ENCODE peak calls at places on chromosome 15, in six cellular contexts. Z is tibial nerve, C is stomach, R is suprapubic skin, V is ovary, O is A549. A is an unnamed sample.

GRCh38 chr15:68408971-68409370 is 23.0 kb downstream of the ITGA11 start:
- DNase-seq in Z (no peak), V (no peak), O (no peak), C (peak; percentile 14), R (peak; percentile 57), A (no peak)

GRCh38 chr15:70672081-70672480 is 91.3 kb downstream of the UACA start:
- DNase-seq in C (no peak), R (no peak), V (no peak), Z (no peak), O (no peak), A (no peak)

GRCh38 chr15:62578960-62579359 is 413.9 kb upstream of the C2CD4B start:
- DNase-seq in V (no peak), Z (no peak), O (no peak), R (no peak), C (no peak), A (no peak)

GRCh38 chr15:68409736-68410370 is 22.1 kb downstream of the ITGA11 start:
- DNase-seq in C (peak; percentile 13), Z (no peak), R (peak; percentile 68), O (no peak), V (no peak), A (no peak)

GRCh38 chr15:40354408-40355171 is 3.4 kb upstream of the DISP2 start:
- DNase-seq in C (no peak), O (no peak), R (no peak), V (no peak), Z (no peak), A (peak; percentile 11)

GRCh38 chr15:96321422-96322391 is 8.8 kb upstream of the NR2F2 start:
- DNase-seq in R (no peak), Z (peak; percentile 19), V (peak; percentile 72), C (peak; percentile 54), O (no peak), A (no peak)

GRCh38 chr15:79593119-79593869 is 161.2 kb downstream of the MINAR1 start:
- DNase-seq in R (no peak), V (no peak), C (no peak), O (peak; percentile 32), Z (no peak), A (no peak)

GRCh38 chr15:84685304-84685703 is 27.3 kb upstream of the NMB start:
- DNase-seq in V (no peak), O (peak; percentile 82), R (no peak), C (no peak), Z (no peak), A (peak; percentile 13)

GRCh38 chr15:72117448-72117697 is 577 bp downstream of the MYO9A start:
- DNase-seq in Z (peak; percentile 53), R (peak; percentile 92), C (peak; percentile 79), O (peak; percentile 87), V (peak; percentile 80), A (peak; percentile 82)

GRCh38 chr15:83605595-83605994 is 48.3 kb upstream of the ADAMTSL3 start:
- DNase-seq in Z (peak; percentile 18), R (no peak), C (no peak), V (no peak), O (no peak), A (peak; percentile 10)

GRCh38 chr15:100601158-100601557 is 826 bp downstream of the LINS1 start:
- DNase-seq in V (no peak), O (no peak), Z (no peak), C (no peak), R (no peak), A (no peak)

GRCh38 chr15:48550822-48551525 is 94.5 kb downstream of the FBN1 start:
- DNase-seq in R (no peak), V (no peak), O (no peak), Z (no peak), C (no peak), A (no peak)

GRCh38 chr15:86079491-86080266 is at the start of gene AGBL1:
- DNase-seq in Z (no peak), O (no peak), V (no peak), R (no peak), C (no peak), A (no peak)

GRCh38 chr15:95085056-95085455 is 853.7 kb downstream of the MCTP2 start:
- DNase-seq in O (no peak), Z (no peak), C (no peak), R (no peak), V (no peak), A (no peak)

GRCh38 chr15:91844928-91845327 is 8.6 kb upstream of the SLCO3A1 start:
- DNase-seq in R (no peak), O (no peak), V (no peak), Z (no peak), C (no peak), A (no peak)

GRCh38 chr15:80419546-80419945 is 15.4 kb downstream of the ARNT2 start:
- DNase-seq in V (no peak), C (no peak), O (no peak), Z (no peak), R (no peak), A (no peak)

GRCh38 chr15:58010983-58011382 is 54.5 kb downstream of the ALDH1A2 start:
- DNase-seq in O (no peak), V (no peak), C (no peak), Z (no peak), R (no peak), A (no peak)

GRCh38 chr15:89680282-89680873 is 1.2 kb upstream of the PLIN1 start:
- DNase-seq in Z (peak; percentile 37), V (peak; percentile 78), O (peak; percentile 55), R (no peak), C (peak; percentile 84), A (peak; percentile 76)

GRCh38 chr15:33639968-33640367 is 328.3 kb upstream of the CHRM5 start:
- DNase-seq in R (no peak), V (no peak), O (no peak), C (no peak), Z (no peak), A (no peak)
- TF ChIP-seq EP300 in R (no peak), V (no peak), O (no peak), C (no peak), Z (no peak), A (no peak)

GRCh38 chr15:38819343-38819858 is 254.8 kb upstream of the RASGRP1 start:
- DNase-seq in O (no peak), C (no peak), Z (no peak), R (no peak), V (no peak), A (no peak)
- TF ChIP-seq EP300 in O (no peak), C (no peak), Z (no peak), R (no peak), V (no peak), A (no peak)

GRCh38 chr15:35771878-35772442 is 226.0 kb upstream of the DPH6 start:
- DNase-seq in Z (no peak), C (no peak), V (no peak), R (no peak), O (no peak), A (no peak)
- TF ChIP-seq EP300 in Z (no peak), C (no peak), V (no peak), R (no peak), O (no peak), A (no peak)

GRCh38 chr15:56040081-56041035 is 46.9 kb upstream of the NEDD4 start:
- DNase-seq in R (no peak), O (peak; percentile 90), V (no peak), C (peak; percentile 66), Z (peak; percentile 20), A (peak; percentile 48)
- TF ChIP-seq EP300 in R (peak; percentile 48), O (no peak), V (no peak), C (no peak), Z (peak; percentile 65), A (no peak)

DNA sequence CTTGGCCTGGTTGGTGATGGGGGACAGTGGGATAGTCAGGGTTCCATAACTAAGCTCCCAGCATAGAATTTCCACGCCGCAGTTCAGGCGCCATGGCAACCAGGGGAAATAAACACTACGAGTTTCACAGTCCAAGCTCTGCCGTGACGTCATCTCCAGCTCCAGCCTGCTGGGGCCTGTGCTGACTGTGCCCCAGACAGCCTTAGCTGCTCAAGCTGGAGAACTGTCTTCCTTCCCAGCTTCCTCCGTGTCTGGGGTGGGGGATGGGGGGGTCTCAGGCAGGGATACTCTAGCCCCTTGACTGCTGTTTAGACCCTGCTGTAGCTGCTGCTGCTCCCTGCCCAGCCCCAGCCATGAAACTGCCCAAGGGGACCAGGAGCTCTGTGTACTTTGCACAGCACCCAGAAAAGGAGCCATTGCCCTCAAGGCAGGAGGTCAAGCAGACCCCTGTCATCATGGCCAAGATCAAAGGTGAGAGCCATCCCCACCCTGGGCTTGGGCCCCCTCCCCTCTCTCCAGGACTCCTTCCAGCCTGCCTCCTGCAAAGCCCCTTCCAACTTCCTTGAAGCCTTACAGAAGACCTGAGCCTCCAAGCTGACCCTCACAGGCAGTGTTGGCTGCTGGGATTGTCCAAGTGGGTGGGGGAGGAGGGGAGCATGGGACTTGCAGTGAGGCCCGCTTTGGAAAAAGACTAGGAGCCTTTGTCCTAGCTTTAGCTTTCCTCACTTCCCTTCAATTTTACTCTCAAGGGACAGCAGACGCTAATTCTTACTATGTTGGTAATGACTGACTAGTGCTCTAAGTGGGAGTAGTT is 11.4 kb upstream of the CSPG4 start:
- DNase-seq in V (peak; percentile 90), R (peak; percentile 93), C (peak; percentile 89), O (peak; percentile 86), Z (peak; percentile 86), A (peak; percentile 94)
- TF ChIP-seq EP300 in V (no peak), R (no peak), C (peak; percentile 67), O (no peak), Z (peak; percentile 78), A (no peak)

DNA sequence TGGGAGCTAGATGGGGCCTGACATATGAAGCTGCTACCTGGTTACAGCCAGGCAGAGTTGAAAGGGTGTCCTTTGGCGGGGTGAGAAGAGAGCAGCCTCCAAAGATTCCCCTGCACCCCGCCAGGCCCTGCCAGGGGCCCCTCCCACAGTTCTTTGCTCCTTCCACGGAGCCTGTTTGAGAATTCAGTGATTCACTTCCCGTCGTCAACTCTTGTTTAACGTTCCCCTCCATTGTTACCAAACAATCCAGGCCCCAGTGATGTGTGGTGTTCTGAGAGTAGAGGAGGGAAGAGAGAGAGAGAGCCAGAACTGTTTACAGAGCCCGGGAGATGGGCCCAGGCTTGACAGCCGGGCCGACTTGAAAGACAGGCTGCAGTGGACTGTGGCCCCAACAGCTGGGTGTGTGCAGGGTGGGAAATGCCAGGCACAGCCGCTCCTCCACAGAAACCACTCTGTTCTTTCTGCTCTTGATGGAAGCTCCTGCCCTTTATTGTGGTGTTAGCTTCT is 81.5 kb downstream of the SMAD3 start:
- DNase-seq in R (no peak), O (peak; percentile 92), C (no peak), V (peak; percentile 28), Z (no peak), A (peak; percentile 82)
- TF ChIP-seq EP300 in R (no peak), O (no peak), C (no peak), V (no peak), Z (peak; percentile 30), A (no peak)

GRCh38 chr15:75203017-75203907 is 1.6 kb downstream of the C15orf39 start:
- DNase-seq in R (no peak), Z (no peak), V (no peak), C (no peak), O (peak; percentile 41), A (no peak)

GRCh38 chr15:75205064-75205395 is 3.3 kb downstream of the C15orf39 start:
- DNase-seq in C (no peak), V (no peak), R (no peak), Z (no peak), O (no peak), A (no peak)

GRCh38 chr15:75206006-75206405 is 4.3 kb downstream of the C15orf39 start:
- DNase-seq in V (no peak), C (no peak), R (no peak), O (no peak), Z (no peak), A (no peak)

GRCh38 chr15:75203908-75204263 is 2.2 kb downstream of the C15orf39 start:
- DNase-seq in V (no peak), R (no peak), O (no peak), C (no peak), Z (no peak), A (no peak)

GRCh38 chr15:75204340-75205063 is 2.8 kb downstream of the C15orf39 start:
- DNase-seq in O (peak; percentile 93), C (peak; percentile 92), Z (peak; percentile 90), V (peak; percentile 92), R (peak; percentile 97), A (peak; percentile 96)
- TF ChIP-seq EP300 in O (no peak), C (no peak), Z (peak; percentile 87), V (no peak), R (no peak), A (no peak)

A was measured in transverse colon.